ENCODE peak calls at places on chromosomes 6 and 20, in four cellular contexts. One of them, this sample, is unnamed.

GRCh38 chr20:23103284-23104018 is 17.3 kb upstream of the CD93 start:
- DNase-seq in D721Med: no peak
- DNase-seq in cardiac fibroblast: peak
- DNase-seq in mammary epithelial cell: no peak
- DNase-seq in this sample: no peak

GRCh38 chr20:22746957-22747356 is 162.6 kb upstream of the FOXA2 start:
- DNase-seq in D721Med: no peak
- DNase-seq in cardiac fibroblast: no peak
- DNase-seq in mammary epithelial cell: no peak
- DNase-seq in this sample: no peak

GRCh38 chr6:119669228-119669627 is 319.7 kb upstream of the MAN1A1 start:
- DNase-seq in D721Med: no peak
- DNase-seq in cardiac fibroblast: no peak
- DNase-seq in mammary epithelial cell: no peak
- DNase-seq in this sample: no peak

GRCh38 chr6:81834141-81834621 is 81.7 kb upstream of the TENT5A start:
- DNase-seq in D721Med: no peak
- DNase-seq in cardiac fibroblast: peak
- DNase-seq in mammary epithelial cell: no peak
- DNase-seq in this sample: peak

GRCh38 chr6:13404115-13404891 is 76.0 kb upstream of the TBC1D7 start:
- DNase-seq in D721Med: no peak
- DNase-seq in cardiac fibroblast: peak
- DNase-seq in mammary epithelial cell: peak
- DNase-seq in this sample: peak

GRCh38 chr6:100622907-100623692 is 158.4 kb upstream of the SIM1 start:
- DNase-seq in D721Med: no peak
- DNase-seq in cardiac fibroblast: peak
- DNase-seq in mammary epithelial cell: peak
- DNase-seq in this sample: peak

GRCh38 chr6:8177721-8178120 is 75.4 kb upstream of the EEF1E1 start:
- DNase-seq in D721Med: no peak
- DNase-seq in cardiac fibroblast: no peak
- DNase-seq in mammary epithelial cell: peak
- DNase-seq in this sample: peak

GRCh38 chr20:49750611-49751396 is 37.1 kb upstream of the B4GALT5 start:
- DNase-seq in D721Med: no peak
- DNase-seq in cardiac fibroblast: no peak
- DNase-seq in mammary epithelial cell: no peak
- DNase-seq in this sample: no peak

GRCh38 chr6:160015778-160016684 is 47.1 kb downstream of the IGF2R start:
- DNase-seq in D721Med: no peak
- DNase-seq in cardiac fibroblast: no peak
- DNase-seq in mammary epithelial cell: no peak
- DNase-seq in this sample: no peak

GRCh38 chr6:5094327-5094726 is 9.2 kb downstream of the PPP1R3G start:
- DNase-seq in D721Med: no peak
- DNase-seq in cardiac fibroblast: peak
- DNase-seq in mammary epithelial cell: peak
- DNase-seq in this sample: peak

GRCh38 chr20:38211200-38212097 is 46.4 kb upstream of the TGM2 start:
- DNase-seq in D721Med: no peak
- DNase-seq in cardiac fibroblast: no peak
- DNase-seq in mammary epithelial cell: no peak
- DNase-seq in this sample: peak

DNA sequence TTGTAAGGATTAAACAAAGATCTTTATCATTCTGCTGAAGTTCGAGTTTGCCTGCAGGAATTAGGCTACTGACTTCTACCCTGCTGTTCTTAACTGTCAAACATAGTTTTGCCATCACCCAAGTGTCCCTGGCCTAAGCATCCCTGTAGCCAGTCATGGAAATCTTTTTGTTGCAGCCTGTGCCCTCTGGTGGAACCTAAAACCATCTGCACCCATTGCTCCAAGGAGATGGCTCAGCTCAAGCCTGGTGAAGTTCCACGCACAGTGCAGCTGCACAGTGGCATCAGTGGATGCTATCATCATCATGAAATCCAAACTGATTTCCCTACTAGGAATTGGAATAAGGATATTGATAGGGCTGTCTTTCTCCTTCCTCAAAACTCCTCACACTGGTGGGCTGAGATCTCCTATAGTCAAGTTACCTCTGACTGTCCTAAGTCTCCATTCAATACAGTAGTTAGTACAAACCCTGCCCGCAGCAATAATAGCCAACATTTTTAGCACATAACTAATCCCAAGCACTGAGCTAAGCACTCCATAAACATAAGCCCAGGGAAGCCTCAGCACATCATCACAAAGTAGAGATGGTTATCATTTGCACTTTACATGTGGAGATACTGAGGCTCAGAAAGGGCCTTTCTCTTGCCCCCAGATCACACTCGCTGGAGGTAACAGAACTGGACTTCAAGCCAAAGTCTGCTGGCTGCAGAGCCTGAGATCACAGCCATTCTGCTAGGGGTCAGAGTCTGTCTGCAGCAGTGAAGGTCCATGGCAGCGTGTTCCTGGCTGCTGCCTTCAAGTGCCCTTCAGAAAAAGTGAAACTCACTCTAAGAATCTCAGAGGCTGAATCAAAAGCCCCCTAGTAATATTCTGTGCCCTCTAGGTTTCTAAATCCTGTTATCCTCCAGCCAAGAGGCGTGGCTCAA is 77.2 kb upstream of the MC3R start:
- DNase-seq in D721Med: no peak
- DNase-seq in cardiac fibroblast: peak
- DNase-seq in mammary epithelial cell: peak
- DNase-seq in this sample: no peak
- TF ChIP-seq CTCF in D721Med: no peak
- TF ChIP-seq CTCF in cardiac fibroblast: peak
- TF ChIP-seq CTCF in mammary epithelial cell: peak
- TF ChIP-seq CTCF in this sample: no peak

GRCh38 chr20:47780990-47781389 is 4.3 kb downstream of the SULF2 start:
- DNase-seq in D721Med: no peak
- DNase-seq in cardiac fibroblast: no peak
- DNase-seq in mammary epithelial cell: no peak
- DNase-seq in this sample: no peak
- TF ChIP-seq CTCF in D721Med: no peak
- TF ChIP-seq CTCF in cardiac fibroblast: no peak
- TF ChIP-seq CTCF in mammary epithelial cell: peak
- TF ChIP-seq CTCF in this sample: no peak

DNA sequence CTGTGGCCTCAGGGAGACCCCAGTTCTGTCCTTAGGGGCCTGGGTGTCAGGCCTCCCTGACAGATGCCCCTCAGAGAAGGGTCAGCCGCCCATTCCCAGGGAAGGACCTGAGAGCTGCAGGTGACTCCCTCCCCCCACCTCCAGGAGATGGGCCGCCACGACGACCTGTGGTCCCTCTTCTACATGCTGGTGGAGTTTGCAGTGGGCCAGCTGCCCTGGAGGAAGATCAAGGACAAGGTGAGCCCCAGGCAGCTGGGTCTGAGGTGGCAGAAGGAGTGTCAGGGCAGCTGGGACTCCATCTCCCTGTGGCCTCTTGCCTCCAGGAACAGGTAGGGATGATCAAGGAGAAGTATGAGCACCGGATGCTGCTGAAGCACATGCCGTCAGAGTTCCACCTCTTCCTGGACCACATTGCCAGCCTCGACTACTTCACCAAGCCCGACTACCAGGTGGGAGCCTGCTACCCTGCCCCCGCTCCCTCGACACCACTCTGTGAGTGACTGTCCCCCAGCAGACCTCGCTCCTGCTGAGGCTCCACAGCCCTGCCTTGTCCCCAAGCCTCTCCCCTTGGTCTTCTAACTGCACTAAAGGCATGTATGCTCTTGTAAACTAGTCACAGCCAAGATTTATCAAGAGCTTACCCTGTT is 12.2 kb downstream of the TTBK1 start:
- DNase-seq in D721Med: no peak
- DNase-seq in cardiac fibroblast: no peak
- DNase-seq in mammary epithelial cell: no peak
- DNase-seq in this sample: no peak
- TF ChIP-seq CTCF in D721Med: no peak
- TF ChIP-seq CTCF in cardiac fibroblast: no peak
- TF ChIP-seq CTCF in mammary epithelial cell: no peak
- TF ChIP-seq CTCF in this sample: no peak

DNA sequence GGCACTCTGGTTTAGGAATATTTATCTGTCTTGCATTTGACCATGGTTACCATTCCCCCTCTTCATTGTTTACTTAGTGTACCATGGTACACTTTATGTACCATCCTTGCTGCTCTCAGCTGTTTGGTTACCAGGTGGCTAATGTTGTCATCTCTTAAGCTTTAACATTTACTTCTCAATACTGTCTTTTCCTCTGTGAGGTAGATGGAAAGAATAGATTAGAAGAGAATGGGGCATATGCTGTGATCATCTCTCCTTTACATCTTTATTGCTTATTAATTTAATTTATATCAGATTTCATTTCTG is 109.2 kb downstream of the NCOA3 start:
- DNase-seq in D721Med: no peak
- DNase-seq in cardiac fibroblast: no peak
- DNase-seq in mammary epithelial cell: no peak
- DNase-seq in this sample: no peak
- TF ChIP-seq CTCF in D721Med: no peak
- TF ChIP-seq CTCF in cardiac fibroblast: no peak
- TF ChIP-seq CTCF in mammary epithelial cell: no peak
- TF ChIP-seq CTCF in this sample: no peak